ENCODE peak calls at places on chromosomes 1 and 21, in six cellular contexts. One of them, this sample, is unnamed.

GRCh38 chr1:203179328-203180009 is 3.8 kb upstream of the MYBPH start:
- DNase-seq in type B pancreatic cell: no peak
- DNase-seq in effector memory CD8-positive, alpha-beta T cell: no peak
- DNase-seq in activated naive CD4-positive, alpha-beta T cell treated with Interleukin-2 at 50 U/mL for 16 hours: no peak
- DNase-seq in activated T-cell treated with anti-CD3 and anti-CD28 coated beads for 48 hours: no peak
- DNase-seq in SJSA1: no peak
- DNase-seq in this sample: no peak

GRCh38 chr1:236844499-236845271 is 49.6 kb downstream of the MTR start:
- DNase-seq in type B pancreatic cell: no peak
- DNase-seq in effector memory CD8-positive, alpha-beta T cell: no peak
- DNase-seq in activated naive CD4-positive, alpha-beta T cell treated with Interleukin-2 at 50 U/mL for 16 hours: no peak
- DNase-seq in activated T-cell treated with anti-CD3 and anti-CD28 coated beads for 48 hours: no peak
- DNase-seq in SJSA1: no peak
- DNase-seq in this sample: no peak

GRCh38 chr1:35569956-35570355 is 3.2 kb upstream of the TFAP2E start:
- DNase-seq in type B pancreatic cell: no peak
- DNase-seq in effector memory CD8-positive, alpha-beta T cell: no peak
- DNase-seq in activated naive CD4-positive, alpha-beta T cell treated with Interleukin-2 at 50 U/mL for 16 hours: no peak
- DNase-seq in activated T-cell treated with anti-CD3 and anti-CD28 coated beads for 48 hours: no peak
- DNase-seq in SJSA1: no peak
- DNase-seq in this sample: no peak

GRCh38 chr1:108960719-108961118 is 2.6 kb downstream of the CLCC1 start:
- DNase-seq in type B pancreatic cell: no peak
- DNase-seq in effector memory CD8-positive, alpha-beta T cell: no peak
- DNase-seq in activated naive CD4-positive, alpha-beta T cell treated with Interleukin-2 at 50 U/mL for 16 hours: no peak
- DNase-seq in activated T-cell treated with anti-CD3 and anti-CD28 coated beads for 48 hours: no peak
- DNase-seq in SJSA1: no peak
- DNase-seq in this sample: no peak

GRCh38 chr1:33130297-33130696 is 49.3 kb downstream of the AZIN2 start:
- DNase-seq in type B pancreatic cell: peak; percentile 24
- DNase-seq in effector memory CD8-positive, alpha-beta T cell: no peak
- DNase-seq in activated naive CD4-positive, alpha-beta T cell treated with Interleukin-2 at 50 U/mL for 16 hours: peak; percentile 39
- DNase-seq in activated T-cell treated with anti-CD3 and anti-CD28 coated beads for 48 hours: peak; percentile 20
- DNase-seq in SJSA1: no peak
- DNase-seq in this sample: peak; percentile 36

GRCh38 chr1:79745928-79746327 is 739.4 kb upstream of the ADGRL4 start:
- DNase-seq in type B pancreatic cell: no peak
- DNase-seq in effector memory CD8-positive, alpha-beta T cell: no peak
- DNase-seq in activated naive CD4-positive, alpha-beta T cell treated with Interleukin-2 at 50 U/mL for 16 hours: no peak
- DNase-seq in activated T-cell treated with anti-CD3 and anti-CD28 coated beads for 48 hours: no peak
- DNase-seq in SJSA1: no peak
- DNase-seq in this sample: no peak

GRCh38 chr1:216614011-216614934 is 109.0 kb downstream of the ESRRG start:
- DNase-seq in type B pancreatic cell: no peak
- DNase-seq in effector memory CD8-positive, alpha-beta T cell: no peak
- DNase-seq in activated naive CD4-positive, alpha-beta T cell treated with Interleukin-2 at 50 U/mL for 16 hours: no peak
- DNase-seq in activated T-cell treated with anti-CD3 and anti-CD28 coated beads for 48 hours: no peak
- DNase-seq in SJSA1: no peak
- DNase-seq in this sample: no peak

GRCh38 chr1:21264913-21265312 is 25.4 kb downstream of the ECE1 start:
- DNase-seq in type B pancreatic cell: no peak
- DNase-seq in effector memory CD8-positive, alpha-beta T cell: no peak
- DNase-seq in activated naive CD4-positive, alpha-beta T cell treated with Interleukin-2 at 50 U/mL for 16 hours: no peak
- DNase-seq in activated T-cell treated with anti-CD3 and anti-CD28 coated beads for 48 hours: no peak
- DNase-seq in SJSA1: peak; percentile 91
- DNase-seq in this sample: no peak

GRCh38 chr1:160069460-160070231 is at the start of gene KCNJ10:
- DNase-seq in type B pancreatic cell: no peak
- DNase-seq in effector memory CD8-positive, alpha-beta T cell: no peak
- DNase-seq in activated naive CD4-positive, alpha-beta T cell treated with Interleukin-2 at 50 U/mL for 16 hours: no peak
- DNase-seq in activated T-cell treated with anti-CD3 and anti-CD28 coated beads for 48 hours: no peak
- DNase-seq in SJSA1: no peak
- DNase-seq in this sample: no peak

GRCh38 chr1:225754940-225755635 is 22.5 kb upstream of the SRP9 start:
- DNase-seq in type B pancreatic cell: no peak
- DNase-seq in effector memory CD8-positive, alpha-beta T cell: no peak
- DNase-seq in activated naive CD4-positive, alpha-beta T cell treated with Interleukin-2 at 50 U/mL for 16 hours: no peak
- DNase-seq in activated T-cell treated with anti-CD3 and anti-CD28 coated beads for 48 hours: no peak
- DNase-seq in SJSA1: peak; percentile 46
- DNase-seq in this sample: no peak

GRCh38 chr21:35840197-35840799 is 220.0 kb downstream of the SETD4 start:
- DNase-seq in type B pancreatic cell: no peak
- DNase-seq in effector memory CD8-positive, alpha-beta T cell: peak; percentile 27
- DNase-seq in activated naive CD4-positive, alpha-beta T cell treated with Interleukin-2 at 50 U/mL for 16 hours: peak; percentile 49
- DNase-seq in activated T-cell treated with anti-CD3 and anti-CD28 coated beads for 48 hours: peak; percentile 5
- DNase-seq in SJSA1: peak; percentile 47
- DNase-seq in this sample: peak; percentile 48

GRCh38 chr1:10939654-10940450 is 72.6 kb upstream of the TARDBP start:
- DNase-seq in type B pancreatic cell: no peak
- DNase-seq in effector memory CD8-positive, alpha-beta T cell: no peak
- DNase-seq in activated naive CD4-positive, alpha-beta T cell treated with Interleukin-2 at 50 U/mL for 16 hours: peak; percentile 63
- DNase-seq in activated T-cell treated with anti-CD3 and anti-CD28 coated beads for 48 hours: peak; percentile 53
- DNase-seq in SJSA1: no peak
- DNase-seq in this sample: peak; percentile 75